ENCODE peak calls at places on chromosomes 16 and 17, in nine cellular contexts. K is mammary epithelial cell, B is tibial artery, G is cardiac muscle cell, T is mesendoderm, U is endodermal cell, J is ascending aorta, R is tibial nerve, M is HAP-1. O is an unnamed sample. For H3K36me3, the result is how much of the 10 kb centered on the place peaks cover.

GRCh38 chr16:81560979-81561657 is 116.5 kb downstream of the CMIP start:
- DNase-seq in K (peak), B (no peak), G (no peak), T (no peak), U (no peak), J (no peak), R (no peak), M (no peak), O (no peak)

GRCh38 chr17:13584701-13585080 is 17.0 kb downstream of the HS3ST3A1 start:
- DNase-seq in K (peak), B (no peak), G (no peak), T (peak), U (no peak), J (no peak), R (no peak), M (no peak), O (no peak)

GRCh38 chr17:44204453-44204882 is 4.8 kb upstream of the ATXN7L3 start:
- DNase-seq in K (peak), B (no peak), G (peak), T (no peak), U (no peak), J (no peak), R (no peak), M (no peak), O (peak)

GRCh38 chr17:47682138-47682537 is 11.8 kb upstream of the TBKBP1 start:
- DNase-seq in K (no peak), B (no peak), G (no peak), T (no peak), U (no peak), J (no peak), R (no peak), M (no peak), O (no peak)

GRCh38 chr17:20170085-20170484 is 160.9 kb downstream of the SPECC1 start:
- DNase-seq in K (no peak), B (no peak), G (no peak), T (no peak), U (no peak), J (no peak), R (no peak), M (no peak), O (no peak)

GRCh38 chr17:2797226-2797625 is 988 bp downstream of the RAP1GAP2 start:
- DNase-seq in K (no peak), B (no peak), G (no peak), T (no peak), U (no peak), J (no peak), R (no peak), M (no peak), O (no peak)

GRCh38 chr17:30559656-30560055 is 82.4 kb downstream of the GOSR1 start:
- DNase-seq in K (no peak), B (no peak), G (no peak), T (no peak), U (peak), J (no peak), R (no peak), M (no peak), O (no peak)

GRCh38 chr17:28950017-28950751 is 1.1 kb downstream of the PHF12 start:
- DNase-seq in K (peak), B (peak), G (peak), T (peak), U (peak), J (peak), R (no peak), M (peak), O (peak)

GRCh38 chr16:12340151-12340733 is 363.7 kb downstream of the SNX29 start:
- DNase-seq in K (peak), B (peak), G (peak), T (peak), U (peak), J (no peak), R (no peak), M (no peak), O (peak)

GRCh38 chr16:12009462-12009861 is 32.9 kb downstream of the SNX29 start:
- DNase-seq in K (no peak), B (no peak), G (no peak), T (no peak), U (no peak), J (no peak), R (no peak), M (no peak), O (no peak)

GRCh38 chr17:27879987-27880608 is 13.1 kb downstream of the LYRM9 start:
- DNase-seq in K (peak), B (no peak), G (peak), T (peak), U (peak), J (no peak), R (peak), M (peak), O (peak)

GRCh38 chr16:84704253-84704652 is 4.5 kb downstream of the USP10 start:
- DNase-seq in K (no peak), B (no peak), G (no peak), T (no peak), U (no peak), J (no peak), R (no peak), M (no peak), O (peak)

GRCh38 chr16:23700509-23700908 is 12.5 kb downstream of the ERN2 start:
- DNase-seq in K (no peak), B (no peak), G (no peak), T (peak), U (peak), J (no peak), R (no peak), M (no peak), O (peak)

GRCh38 chr16:84505249-84506156 is 1.0 kb upstream of the MEAK7 start:
- DNase-seq in K (no peak), B (peak), G (no peak), T (peak), U (no peak), J (no peak), R (no peak), M (no peak), O (no peak)

GRCh38 chr17:27947005-27947406 is 53.8 kb upstream of the LYRM9 start:
- DNase-seq in K (no peak), B (no peak), G (no peak), T (no peak), U (no peak), J (no peak), R (no peak), M (no peak), O (no peak)

GRCh38 chr16:426115-426905 is 861 bp downstream of the RAB11FIP3 start:
- DNase-seq in K (peak), B (peak), G (no peak), T (peak), U (peak), J (no peak), R (no peak), M (no peak), O (no peak)

GRCh38 chr17:54951286-54951685 is 17.2 kb downstream of the COX11 start:
- DNase-seq in K (no peak), B (no peak), G (no peak), T (no peak), U (no peak), J (no peak), R (no peak), M (no peak), O (no peak)

GRCh38 chr16:3012828-3013420 is at the start of gene CLDN9:
- DNase-seq in K (no peak), B (no peak), G (no peak), T (peak), U (peak), J (no peak), R (no peak), M (no peak), O (peak)

GRCh38 chr17:81966343-81967243 is 5.6 kb upstream of the NOTUM start:
- DNase-seq in K (no peak), B (no peak), G (peak), T (peak), U (peak), J (no peak), R (no peak), M (no peak), O (peak)

GRCh38 chr16:65180986-65181710 is 59.3 kb upstream of the CDH11 start:
- DNase-seq in K (no peak), B (no peak), G (peak), T (no peak), U (no peak), J (no peak), R (no peak), M (no peak), O (no peak)

GRCh38 chr16:30882429-30883310 is 11.2 kb downstream of the BCL7C start:
- DNase-seq in K (no peak), B (no peak), G (no peak), T (no peak), U (no peak), J (no peak), R (no peak), M (no peak), O (peak)

GRCh38 chr17:30236297-30236624 is 764 bp upstream of the SLC6A4 start:
- DNase-seq in K (no peak), B (no peak), G (no peak), T (no peak), U (no peak), J (peak), R (no peak), M (no peak), O (no peak)

GRCh38 chr16:728890-729744 is 2.2 kb downstream of the HAGHL start:
- DNase-seq in K (no peak), B (no peak), G (no peak), T (peak), U (peak), J (no peak), R (no peak), M (no peak), O (no peak)

GRCh38 chr17:74742153-74742515 is 5.1 kb downstream of the RAB37 start:
- DNase-seq in K (no peak), B (no peak), G (no peak), T (no peak), U (peak), J (no peak), R (no peak), M (no peak), O (peak)

GRCh38 chr17:50443492-50444051 is 17.6 kb downstream of the ACSF2 start:
- DNase-seq in K (no peak), B (no peak), G (peak), T (peak), U (no peak), J (no peak), R (no peak), M (peak), O (peak)

GRCh38 chr16:53692146-53692545 is 11.5 kb downstream of the RPGRIP1L start:
- DNase-seq in K (no peak), B (no peak), G (peak), T (peak), U (peak), J (no peak), R (no peak), M (no peak), O (no peak)

GRCh38 chr17:77312786-77313599 is 172.2 kb downstream of the SEC14L1 start:
- DNase-seq in K (no peak), B (peak), G (peak), T (no peak), U (no peak), J (peak), R (peak), M (no peak), O (peak)

DNA sequence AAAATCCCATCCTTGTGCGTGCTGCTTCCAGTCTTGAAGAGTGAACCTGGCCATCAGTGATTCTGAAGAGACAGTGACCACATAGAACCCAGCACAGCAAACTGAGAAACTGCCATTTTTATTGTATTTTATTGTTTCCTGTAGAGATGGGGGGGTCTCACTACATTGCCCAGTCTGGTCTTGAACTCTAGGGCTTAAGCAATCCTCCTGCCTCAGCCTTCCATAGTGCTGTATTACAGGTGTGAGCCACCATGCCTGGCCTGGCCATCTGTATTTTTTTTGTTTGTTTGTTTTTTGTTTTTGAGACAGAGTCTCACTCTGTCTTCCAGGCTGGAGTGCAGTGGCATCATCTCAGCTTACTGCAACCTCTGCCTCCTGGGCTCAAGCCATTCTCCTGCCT is 13.9 kb downstream of the CENPV start:
- DNase-seq in K (no peak), B (no peak), G (no peak), T (no peak), U (no peak), J (no peak), R (no peak), M (no peak), O (no peak)
- H3K36me3 ChIP-seq in K (under half), B (under half), G (under half), T (under half), U (under half), J (under half), R (under half), M (under half), O (under half)

DNA sequence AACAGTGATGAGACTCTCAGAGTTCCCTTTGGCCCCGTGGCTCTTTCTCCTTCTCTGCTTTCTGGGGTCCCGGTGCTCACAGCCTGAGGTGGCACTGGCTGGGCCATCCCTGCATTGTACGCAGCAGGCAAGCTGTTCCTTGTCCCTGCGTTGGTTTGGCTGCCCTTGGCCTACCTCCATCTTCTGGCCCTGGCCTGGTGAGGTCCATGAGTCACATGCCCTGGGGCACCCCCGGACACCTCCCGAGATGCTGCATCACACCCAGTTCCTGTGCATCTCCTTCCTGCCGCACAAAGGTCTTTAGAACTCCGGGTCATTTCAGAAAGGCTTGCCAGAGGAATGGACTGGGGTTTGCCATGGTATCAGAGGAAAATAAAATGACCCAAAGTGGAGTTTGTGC is 9.5 kb downstream of the SULT1A2 start:
- DNase-seq in K (peak), B (no peak), G (no peak), T (no peak), U (no peak), J (no peak), R (no peak), M (no peak), O (no peak)
- H3K36me3 ChIP-seq in K (under half), B (half or more), G (under half), T (under half), U (under half), J (half or more), R (under half), M (under half), O (under half)

GRCh38 chr16:15660203-15660601 is 10.2 kb downstream of the NDE1 start:
- DNase-seq in K (no peak), B (peak), G (no peak), T (no peak), U (no peak), J (no peak), R (no peak), M (no peak), O (no peak)

GRCh38 chr16:15667091-15667742 is 17.2 kb downstream of the NDE1 start:
- DNase-seq in K (no peak), B (no peak), G (no peak), T (no peak), U (no peak), J (no peak), R (no peak), M (no peak), O (no peak)

DNA sequence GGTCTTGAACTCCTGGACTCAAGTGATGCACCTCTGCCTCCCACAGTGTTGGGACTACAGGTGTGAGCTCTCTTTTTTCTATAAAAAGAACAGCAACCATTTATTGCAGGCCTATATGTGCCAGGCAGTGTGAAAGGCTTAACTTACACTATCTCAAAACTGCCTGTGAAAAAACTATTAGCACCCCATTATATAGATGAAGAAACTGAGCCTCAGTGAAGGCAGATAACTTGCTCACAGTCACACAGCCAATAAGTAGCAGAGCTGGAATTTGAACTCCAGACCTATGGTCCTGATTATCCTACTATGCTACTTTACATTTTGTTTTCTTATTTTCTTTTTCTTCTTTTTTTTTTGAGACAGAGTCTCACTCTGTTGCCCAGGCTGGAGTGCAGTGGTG is 15.1 kb downstream of the NDE1 start:
- DNase-seq in K (no peak), B (no peak), G (no peak), T (no peak), U (no peak), J (no peak), R (no peak), M (no peak), O (no peak)
- H3K36me3 ChIP-seq in K (under half), B (half or more), G (under half), T (under half), U (under half), J (under half), R (under half), M (half or more), O (under half)

GRCh38 chr17:68519911-68520310 is 7.7 kb downstream of the PRKAR1A start:
- DNase-seq in K (no peak), B (no peak), G (peak), T (no peak), U (peak), J (no peak), R (no peak), M (no peak), O (no peak)
- H3K36me3 ChIP-seq in K (under half), B (under half), G (half or more), T (under half), U (half or more), J (under half), R (under half), M (half or more), O (under half)

DNA sequence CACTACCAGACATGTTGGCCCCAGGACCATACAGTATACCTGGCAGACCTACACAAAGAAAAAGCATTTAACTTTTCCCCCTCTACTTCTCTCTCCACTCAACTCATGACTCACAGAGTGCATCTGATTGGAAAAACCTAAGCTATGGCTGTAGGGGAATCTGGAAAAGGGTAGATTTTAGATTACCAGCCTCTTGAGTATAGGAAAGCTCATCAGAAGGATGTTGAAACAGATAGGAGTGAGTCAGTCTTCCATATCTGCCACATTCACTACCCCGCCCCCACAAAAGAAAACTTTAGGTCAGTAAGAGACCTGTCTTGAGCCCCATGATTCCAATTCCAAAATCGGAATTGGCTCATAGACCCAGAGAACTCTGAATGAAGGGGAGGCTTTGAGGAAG is 12.3 kb downstream of the KRT9 start:
- DNase-seq in K (peak), B (no peak), G (peak), T (no peak), U (no peak), J (no peak), R (no peak), M (no peak), O (no peak)
- H3K36me3 ChIP-seq in K (under half), B (under half), G (under half), T (under half), U (under half), J (under half), R (under half), M (under half), O (under half)

DNA sequence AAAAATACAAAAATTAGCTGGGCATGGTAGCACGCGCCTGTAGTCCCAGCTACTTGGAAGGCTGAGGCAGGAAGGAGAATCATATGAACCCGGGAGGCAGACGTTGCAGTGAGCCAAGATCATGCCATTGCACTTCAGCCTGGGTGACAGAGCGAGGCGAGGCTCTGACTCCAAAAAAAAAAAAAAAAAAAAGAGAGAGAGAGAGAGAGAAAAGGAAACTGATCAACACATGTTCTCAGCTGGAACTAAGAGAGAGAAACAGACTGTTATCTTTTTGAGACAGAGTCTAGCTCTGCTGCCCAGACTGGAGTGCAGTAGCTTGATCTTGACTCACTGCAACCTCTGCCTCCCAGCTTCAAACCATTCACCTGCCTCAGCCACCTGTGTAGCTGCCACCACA is 60.4 kb downstream of the STH start:
- DNase-seq in K (no peak), B (no peak), G (no peak), T (no peak), U (no peak), J (no peak), R (no peak), M (no peak), O (no peak)
- H3K36me3 ChIP-seq in K (under half), B (under half), G (under half), T (under half), U (half or more), J (under half), R (under half), M (under half), O (under half)

GRCh38 chr17:63983326-63983725 is 10.6 kb upstream of the SCN4A start:
- DNase-seq in K (no peak), B (no peak), G (no peak), T (no peak), U (no peak), J (no peak), R (no peak), M (no peak), O (no peak)

GRCh38 chr17:63984206-63984605 is 11.5 kb upstream of the SCN4A start:
- DNase-seq in K (no peak), B (no peak), G (peak), T (no peak), U (no peak), J (no peak), R (no peak), M (no peak), O (no peak)

GRCh38 chr17:63986842-63987615 is 11.1 kb upstream of the PRR29 start:
- DNase-seq in K (no peak), B (no peak), G (no peak), T (no peak), U (no peak), J (no peak), R (no peak), M (no peak), O (no peak)

GRCh38 chr17:63985387-63986140 is 12.6 kb upstream of the PRR29 start:
- DNase-seq in K (no peak), B (no peak), G (no peak), T (no peak), U (peak), J (no peak), R (no peak), M (no peak), O (no peak)

DNA sequence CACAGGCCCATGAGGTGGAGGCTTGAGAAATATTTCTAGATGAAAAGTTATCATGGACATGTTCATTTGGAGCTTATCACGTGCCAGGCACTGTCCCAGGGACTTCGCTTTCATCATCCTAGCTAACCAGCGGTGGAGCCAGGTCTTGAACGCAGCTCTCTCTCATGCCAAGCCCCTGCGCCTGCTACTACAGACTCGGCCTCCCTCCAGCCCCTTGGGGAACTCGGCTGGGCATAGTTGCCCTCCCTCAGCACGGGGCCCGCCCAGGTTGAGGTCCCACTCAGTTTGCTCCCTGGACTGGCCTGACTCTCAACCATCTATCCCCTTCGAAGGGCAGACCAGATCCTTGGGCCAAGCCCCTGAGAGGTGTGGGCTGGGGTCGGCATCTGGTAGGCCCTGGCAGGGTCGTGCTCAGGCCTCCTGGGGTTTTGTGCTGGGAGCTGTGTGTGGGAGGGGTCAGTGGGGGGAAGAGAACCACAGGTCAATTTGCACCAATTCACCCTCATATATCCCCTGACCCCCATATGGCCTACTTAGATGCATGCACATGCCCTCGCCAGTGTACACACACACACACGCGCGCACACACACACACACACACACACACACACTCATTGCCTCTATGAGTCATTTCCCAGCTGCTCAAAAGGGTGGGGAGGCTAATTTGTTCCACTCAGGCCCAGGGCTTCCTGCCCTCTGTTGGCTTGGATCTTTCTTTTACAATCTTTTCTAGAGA is 12.1 kb upstream of the SCN4A start:
- DNase-seq in K (peak), B (no peak), G (peak), T (no peak), U (no peak), J (peak), R (no peak), M (no peak), O (peak)
- H3K36me3 ChIP-seq in K (under half), B (under half), G (under half), T (under half), U (under half), J (under half), R (under half), M (under half), O (under half)

O was measured in small intestine.